ENCODE peak calls at places on chromosomes 3 and 15, in five cellular contexts. J is lung, G is AG04449, O is endothelial cell, P is Calu3. R is an unnamed sample.

GRCh38 chr15:69685524-69686452 is 233.2 kb downstream of the RPLP1 start:
- DNase-seq in P (no peak), G (no peak), O (no peak), J (peak), R (no peak)

GRCh38 chr3:192857148-192857735 is 60.4 kb downstream of the MB21D2 start:
- DNase-seq in P (no peak), O (no peak), G (no peak), J (no peak), R (no peak)

GRCh38 chr3:50491023-50491422 is 12.4 kb downstream of the CACNA2D2 start:
- DNase-seq in G (no peak), P (no peak), O (no peak), J (no peak), R (no peak)

GRCh38 chr15:59736181-59736580 is 47.1 kb upstream of the BNIP2 start:
- DNase-seq in J (no peak), O (no peak), P (no peak), G (no peak), R (peak)

GRCh38 chr15:38362355-38362754 is 91.6 kb upstream of the FAM98B start:
- DNase-seq in P (no peak), O (no peak), G (no peak), J (no peak), R (no peak)

GRCh38 chr3:157574580-157574979 is 71.4 kb upstream of the VEPH1 start:
- DNase-seq in P (no peak), G (no peak), J (no peak), O (no peak), R (no peak)

GRCh38 chr3:141341536-141341935 is 26.8 kb upstream of the ZBTB38 start:
- DNase-seq in O (no peak), G (no peak), J (no peak), P (no peak), R (no peak)

GRCh38 chr3:8759038-8759755 is 10.2 kb downstream of the OXTR start:
- DNase-seq in J (no peak), P (no peak), O (no peak), G (no peak), R (no peak)

GRCh38 chr3:14514323-14514720 is 25.8 kb downstream of the GRIP2 start:
- DNase-seq in P (peak), G (no peak), O (no peak), J (no peak), R (no peak)

GRCh38 chr3:38027466-38028465 is 1.7 kb downstream of the PLCD1 start:
- DNase-seq in O (no peak), J (no peak), P (no peak), G (no peak), R (no peak)

GRCh38 chr3:172673210-172673679 is 37.6 kb downstream of the NCEH1 start:
- DNase-seq in O (peak), G (no peak), P (peak), J (peak), R (peak)

GRCh38 chr3:189921770-189922169 is 198.9 kb downstream of the P3H2 start:
- DNase-seq in O (no peak), P (no peak), G (no peak), J (no peak), R (no peak)

GRCh38 chr3:50008931-50009330 is 69.0 kb downstream of the RBM6 start:
- DNase-seq in J (no peak), G (peak), P (no peak), O (no peak), R (no peak)

GRCh38 chr15:66750609-66751008 is 48.6 kb downstream of the SMAD6 start:
- DNase-seq in O (no peak), P (no peak), G (no peak), J (no peak), R (no peak)

GRCh38 chr3:105022813-105023212 is 343.9 kb upstream of the ALCAM start:
- DNase-seq in J (no peak), G (no peak), P (no peak), O (no peak), R (no peak)

GRCh38 chr3:45597581-45597980 is 3.0 kb downstream of the LIMD1 start:
- DNase-seq in O (no peak), G (no peak), J (no peak), P (no peak), R (no peak)

GRCh38 chr3:18830087-18830486 is 318.2 kb upstream of the KCNH8 start:
- DNase-seq in G (no peak), P (no peak), O (no peak), J (no peak), R (no peak)

GRCh38 chr3:76941376-76941775 is 98.5 kb upstream of the ROBO2 start:
- DNase-seq in J (no peak), P (no peak), O (no peak), G (no peak), R (no peak)

GRCh38 chr15:44726568-44727461 is 9.5 kb upstream of the TRIM69 start:
- DNase-seq in O (no peak), G (peak), J (no peak), P (peak), R (peak)

GRCh38 chr15:73573071-73573470 is 60.1 kb downstream of the NPTN start:
- DNase-seq in P (no peak), O (no peak), G (no peak), J (no peak), R (no peak)

GRCh38 chr3:54999159-54999558 is 71.3 kb upstream of the LRTM1 start:
- DNase-seq in J (no peak), O (peak), G (peak), P (no peak), R (no peak)

GRCh38 chr3:147130461-147130860 is 275.9 kb downstream of the ZIC4 start:
- DNase-seq in O (no peak), G (no peak), J (no peak), P (no peak), R (no peak)

GRCh38 chr3:134904333-134904771 is 109.3 kb downstream of the EPHB1 start:
- DNase-seq in G (no peak), J (no peak), P (no peak), O (no peak), R (peak)

GRCh38 chr15:22981336-22981840 is 1.2 kb upstream of the CYFIP1 start:
- DNase-seq in P (no peak), O (no peak), J (no peak), G (no peak), R (no peak)

GRCh38 chr15:69557340-69558137 is 104.9 kb downstream of the RPLP1 start:
- DNase-seq in P (peak), O (no peak), G (peak), J (peak), R (no peak)

GRCh38 chr15:25739687-25740121 is 123.4 kb downstream of the ATP10A start:
- DNase-seq in J (no peak), P (no peak), O (peak), G (no peak), R (no peak)
- TF ChIP-seq CTCF in J (no peak), P (no peak), O (no peak), G (peak), R (peak)

GRCh38 chr3:126351771-126352475 is 5.3 kb downstream of the KLF15 start:
- DNase-seq in J (no peak), G (no peak), O (no peak), P (no peak), R (no peak)
- TF ChIP-seq CTCF in J (no peak), G (no peak), O (no peak), P (no peak), R (no peak)

DNA sequence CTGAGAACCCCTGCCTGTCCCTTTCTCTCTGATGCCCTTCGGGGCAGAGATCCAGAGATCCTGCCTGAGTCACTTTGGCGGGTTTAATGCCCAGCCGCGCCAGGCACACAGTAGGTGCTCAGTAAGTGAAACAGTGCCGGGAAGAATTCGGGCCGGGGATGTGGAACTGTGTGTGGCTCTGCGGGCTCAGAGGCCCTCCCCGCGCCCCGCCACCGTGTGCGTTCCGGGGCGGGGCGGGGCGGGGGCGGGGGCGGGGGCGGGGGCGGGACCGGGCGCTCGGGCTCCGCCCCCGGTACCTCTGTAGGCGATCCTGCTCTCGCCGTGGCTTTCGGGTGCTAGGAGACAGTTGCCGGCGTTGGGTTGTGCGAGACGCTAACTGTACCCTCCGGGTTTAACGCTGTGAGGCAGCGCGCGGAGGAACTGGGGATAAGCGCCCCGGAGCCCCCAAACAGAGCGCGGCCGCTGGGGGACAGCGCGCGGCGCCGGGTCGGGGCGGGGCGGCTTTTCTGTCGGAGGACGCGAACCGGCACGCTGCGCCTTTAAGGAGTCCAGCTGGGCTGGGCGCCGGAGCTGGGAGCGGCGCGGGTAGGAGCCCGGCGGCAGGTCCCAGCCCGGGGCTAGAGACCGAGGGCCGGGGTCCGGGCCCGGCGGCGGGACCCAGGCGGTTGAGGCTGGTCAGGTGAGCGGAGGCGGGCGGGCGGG is at the start of gene ABHD6:
- DNase-seq in J (peak), P (peak), O (peak), G (no peak), R (peak)
- TF ChIP-seq CTCF in J (no peak), P (no peak), O (no peak), G (peak), R (peak)

DNA sequence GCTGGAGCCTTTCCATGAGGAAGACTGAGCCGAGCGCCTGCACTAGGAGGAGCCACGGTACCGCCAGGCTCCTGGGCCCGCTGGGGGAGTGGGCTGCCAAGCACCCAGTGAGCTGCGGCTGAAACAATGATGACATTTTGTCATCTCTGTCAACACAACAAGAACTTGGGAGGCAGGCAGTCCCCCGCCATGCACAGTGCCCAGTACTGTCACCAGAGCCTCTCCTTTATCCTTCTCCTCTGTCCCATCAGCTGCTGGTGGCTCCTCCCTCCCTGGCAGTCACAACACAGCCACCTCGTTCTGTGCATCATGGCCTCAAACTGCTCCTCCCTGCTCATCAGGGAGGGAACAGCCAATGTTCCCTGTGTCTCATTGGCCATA is 34.0 kb upstream of the PCSK6 start:
- DNase-seq in P (no peak), O (no peak), G (no peak), J (peak), R (no peak)
- TF ChIP-seq CTCF in P (no peak), O (no peak), G (no peak), J (no peak), R (no peak)

R was measured in GM13977.